ENCODE peak calls at places on chromosomes 4 and X, in six cellular contexts. Z is H9, U is neuronal stem cell, I is IMR-90, B is H1, C is trophoblast cell. W is an unnamed sample.
A peak's percentile ranks its signal among the peaks of the same experiment; 100 is the strongest.

GRCh38 chrX:17591741-17592110 is 145.6 kb upstream of the SCML1 start:
- DNase-seq in Z (no peak), U (no peak), I (peak; percentile 81), B (no peak), C (peak; percentile 44), W (peak; percentile 53)

GRCh38 chr4:8871417-8872401 is at the start of gene HMX1:
- DNase-seq in Z (peak; percentile 80), U (no peak), I (no peak), B (no peak), C (peak; percentile 18), W (no peak)

GRCh38 chr4:30862176-30862575 is 142.0 kb downstream of the PCDH7 start:
- DNase-seq in Z (no peak), U (no peak), I (no peak), B (no peak), C (no peak), W (no peak)

GRCh38 chr4:36269116-36269515 is 12.3 kb upstream of the DTHD1 start:
- DNase-seq in Z (no peak), U (no peak), I (no peak), B (no peak), C (no peak), W (no peak)

GRCh38 chr4:138647433-138647832 is 368.1 kb upstream of the NOCT start:
- DNase-seq in Z (peak; percentile 56), U (no peak), I (no peak), B (no peak), C (no peak), W (no peak)

GRCh38 chr4:20433101-20433705 is 181.5 kb downstream of the SLIT2 start:
- DNase-seq in Z (no peak), U (peak; percentile 40), I (no peak), B (no peak), C (no peak), W (no peak)

GRCh38 chr4:115537387-115537786 is 424.0 kb upstream of the NDST4 start:
- DNase-seq in Z (no peak), U (no peak), I (no peak), B (no peak), C (peak; percentile 61), W (peak; percentile 12)

GRCh38 chrX:110167952-110168451 is 149.9 kb downstream of the AMMECR1 start:
- DNase-seq in Z (peak; percentile 67), U (peak; percentile 29), I (no peak), B (no peak), C (peak; percentile 71), W (peak; percentile 60)

GRCh38 chr4:15729910-15730533 is 27.2 kb downstream of the BST1 start:
- DNase-seq in Z (no peak), U (peak; percentile 29), I (peak; percentile 53), B (no peak), C (peak; percentile 87), W (peak; percentile 57)

GRCh38 chrX:101595739-101596419 is 21.9 kb downstream of the ARMCX6 start:
- DNase-seq in Z (peak; percentile 27), U (peak; percentile 62), I (peak; percentile 75), B (no peak), C (peak; percentile 65), W (peak; percentile 75)

GRCh38 chr4:153788419-153789276 is at the start of gene SFRP2:
- DNase-seq in Z (peak; percentile 92), U (peak; percentile 93), I (no peak), B (peak; percentile 56), C (no peak), W (peak; percentile 35)

GRCh38 chr4:5990446-5991160 is 27.6 kb downstream of the C4orf50 start:
- DNase-seq in Z (peak; percentile 11), U (no peak), I (no peak), B (no peak), C (no peak), W (no peak)

GRCh38 chrX:19640063-19640462 is 124.8 kb upstream of the MAP3K15 start:
- DNase-seq in Z (no peak), U (no peak), I (no peak), B (no peak), C (no peak), W (no peak)

GRCh38 chrX:19640693-19641374 is 125.5 kb upstream of the MAP3K15 start:
- DNase-seq in Z (no peak), U (no peak), I (no peak), B (no peak), C (no peak), W (no peak)

GRCh38 chrX:19636989-19637388 is 121.7 kb upstream of the MAP3K15 start:
- DNase-seq in Z (no peak), U (no peak), I (no peak), B (no peak), C (no peak), W (no peak)

GRCh38 chrX:19642517-19643109 is 127.3 kb upstream of the MAP3K15 start:
- DNase-seq in Z (no peak), U (no peak), I (no peak), B (no peak), C (no peak), W (no peak)

DNA sequence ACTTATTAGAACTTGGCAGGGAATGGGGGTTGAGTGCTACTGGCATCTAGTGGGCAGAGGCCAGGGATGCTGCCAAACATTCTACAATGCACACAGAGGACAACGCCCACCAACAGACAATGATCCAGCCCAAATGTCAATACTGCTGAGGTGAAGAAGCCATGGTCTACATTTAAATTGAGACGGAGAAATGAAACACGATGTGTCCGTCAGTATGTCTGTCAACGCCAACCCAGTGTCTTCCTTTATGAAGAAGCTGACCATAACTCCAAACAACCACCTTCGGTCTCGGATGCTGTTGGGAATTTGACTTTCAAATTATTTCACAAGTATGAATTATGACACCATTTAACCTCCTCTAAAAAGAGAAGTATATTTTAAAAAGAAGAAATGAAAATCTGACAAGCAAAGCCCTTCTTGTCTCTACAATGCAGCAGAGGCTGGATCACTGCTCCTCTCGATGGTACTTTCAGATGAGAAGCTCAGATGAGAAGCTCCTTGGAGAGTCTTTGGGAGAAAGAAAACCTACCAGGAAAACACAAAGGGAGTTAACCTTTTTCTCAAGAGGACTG is 123.7 kb upstream of the MAP3K15 start:
- DNase-seq in Z (no peak), U (no peak), I (no peak), B (no peak), C (no peak), W (no peak)
- H3K4me1 ChIP-seq in Z (no peaks in the 10 kb centered on the region), U (peaks cover 9% of the 10 kb centered on the region), I (no peaks in the 10 kb centered on the region), B (peaks cover 8% of the 10 kb centered on the region), C (peaks cover 6% of the 10 kb centered on the region), W (no peaks in the 10 kb centered on the region)

GRCh38 chrX:94178145-94178790 is 504.3 kb downstream of the FAM133A start:
- DNase-seq in Z (no peak), U (no peak), I (no peak), B (no peak), C (peak; percentile 50), W (peak; percentile 18)
- H4K91ac ChIP-seq in Z (no peak overlapping the region), U (no peak overlapping the region), I (no peak overlapping the region), B (no peak overlapping the region), C (no peak overlapping the region), W (no peak overlapping the region)

GRCh38 chr4:102501176-102501634 is at the start of gene NFKB1:
- DNase-seq in Z (peak; percentile 52), U (peak; percentile 65), I (peak; percentile 89), B (no peak), C (peak; percentile 87), W (peak; percentile 96)

GRCh38 chr4:102501635-102502382 is 650 bp downstream of the NFKB1 start:
- DNase-seq in Z (peak; percentile 55), U (peak; percentile 71), I (peak; percentile 76), B (no peak), C (peak; percentile 85), W (peak; percentile 93)

GRCh38 chr4:102503831-102504786 is 3.0 kb downstream of the NFKB1 start:
- DNase-seq in Z (no peak), U (no peak), I (no peak), B (no peak), C (no peak), W (peak; percentile 15)

GRCh38 chr4:102504941-102505340 is 3.8 kb downstream of the NFKB1 start:
- DNase-seq in Z (no peak), U (no peak), I (no peak), B (no peak), C (no peak), W (no peak)

DNA sequence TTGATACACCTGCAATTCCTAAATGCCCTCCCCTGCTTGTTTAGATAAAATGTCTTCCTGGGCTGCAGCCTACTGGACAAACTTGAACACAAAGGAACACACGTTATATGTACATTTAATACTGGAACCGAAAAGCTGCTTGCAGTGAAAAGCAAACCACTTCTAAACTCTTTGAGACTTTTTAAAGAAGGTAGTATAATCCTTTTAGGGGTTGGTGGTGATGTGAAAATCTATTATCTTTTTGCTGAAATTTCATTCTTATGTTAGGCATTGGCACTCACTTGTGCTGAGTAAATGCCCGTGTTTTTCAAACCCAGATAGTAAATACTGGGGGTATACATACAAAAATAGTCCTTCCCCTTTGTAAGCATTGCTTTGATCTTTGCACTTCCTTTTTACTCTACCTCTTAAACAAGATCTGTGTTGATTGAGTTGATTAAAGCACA is 2.2 kb downstream of the NFKB1 start:
- DNase-seq in Z (no peak), U (no peak), I (no peak), B (no peak), C (no peak), W (no peak)
- H3K4me1 ChIP-seq in Z (no peaks in the 10 kb centered on the region), U (peaks cover 4% of the 10 kb centered on the region), I (peaks cover 3% of the 10 kb centered on the region), B (no peaks in the 10 kb centered on the region), C (no peaks in the 10 kb centered on the region), W (peaks cover 3% of the 10 kb centered on the region)

DNA sequence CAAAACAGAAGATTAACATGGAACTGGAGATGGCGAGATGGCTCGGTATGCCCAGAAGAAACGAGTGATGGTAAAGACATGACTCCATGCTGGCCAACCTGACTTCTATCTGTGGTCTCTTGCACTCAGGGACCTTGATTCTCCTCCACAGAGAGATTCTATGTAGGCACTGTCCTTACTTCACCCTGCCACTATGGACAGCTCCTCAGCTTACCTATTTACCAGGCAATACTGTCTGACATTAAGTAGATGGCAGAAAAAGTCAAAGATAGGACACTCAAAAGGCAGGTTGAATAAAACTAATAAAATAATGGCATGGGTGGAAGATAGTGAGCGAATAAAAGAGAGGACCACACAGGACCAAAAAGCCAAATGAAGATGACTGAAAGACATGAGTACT is 35.2 kb upstream of the NDNF start:
- DNase-seq in Z (no peak), U (no peak), I (no peak), B (no peak), C (no peak), W (no peak)
- H4K91ac ChIP-seq in Z (no peak overlapping the region), U (no peak overlapping the region), I (no peak overlapping the region), B (no peak overlapping the region), C (no peak overlapping the region), W (no peak overlapping the region)

W was measured in mesenchymal stem cell.